ENCODE peak calls at places on chromosome 12, in five cellular contexts. R, N, Y, P and U are unnamed samples.

GRCh38 chr12:89893972-89894706 is 185.5 kb upstream of the ATP2B1 start:
- DNase-seq in R (peak; percentile 82), N (no peak), P (no peak), Y (no peak), U (no peak)

GRCh38 chr12:110689601-110690430 is 901 bp upstream of the HVCN1 start:
- DNase-seq in P (no peak), N (peak; percentile 43), Y (peak; percentile 54), R (peak; percentile 7), U (peak; percentile 65)

GRCh38 chr12:122688291-122688690 is 14.9 kb downstream of the HCAR2 start:
- DNase-seq in Y (no peak), P (peak; percentile 64), R (no peak), N (no peak), U (no peak)

GRCh38 chr12:97573901-97574300 is 111.3 kb downstream of the RMST start:
- DNase-seq in R (no peak), P (no peak), Y (no peak), N (no peak), U (no peak)

GRCh38 chr12:89154743-89155530 is 197.4 kb downstream of the DUSP6 start:
- DNase-seq in Y (no peak), R (peak; percentile 28), P (no peak), N (no peak), U (no peak)

GRCh38 chr12:21505888-21506287 is 4.3 kb downstream of the GOLT1B start:
- DNase-seq in R (no peak), N (no peak), P (no peak), Y (no peak), U (no peak)

GRCh38 chr12:52038447-52038846 is 12.8 kb upstream of the NR4A1 start:
- DNase-seq in P (no peak), R (peak; percentile 69), N (no peak), Y (no peak), U (no peak)

GRCh38 chr12:123153906-123154305 is 3.0 kb upstream of the PITPNM2 start:
- DNase-seq in P (peak; percentile 31), Y (no peak), N (no peak), R (no peak), U (no peak)

GRCh38 chr12:122297494-122297893 is 31.2 kb upstream of the VPS33A start:
- DNase-seq in P (no peak), N (no peak), R (no peak), Y (no peak), U (no peak)

GRCh38 chr12:1846421-1847405 is 26.3 kb downstream of the LRTM2 start:
- DNase-seq in Y (no peak), R (no peak), P (no peak), N (no peak), U (no peak)

GRCh38 chr12:105761075-105761474 is 377.7 kb downstream of the NUAK1 start:
- DNase-seq in P (no peak), N (no peak), Y (no peak), R (no peak), U (no peak)

GRCh38 chr12:51855586-51856428 is 7.3 kb upstream of the FIGNL2 start:
- DNase-seq in N (no peak), Y (peak; percentile 54), R (peak; percentile 63), P (no peak), U (no peak)